ENCODE peak calls at places on chromosome 21, in eight cellular contexts. R is AG04449; U is stimulated activated CD4-positive, alpha-beta T cell treated with anti-CD3 and anti-CD28 coated beads, TNF-alpha, amount 100 ng/mL, for 48 hours; T is brain microvascular endothelial cell; X is foreskin fibroblast; A is CD4-positive, alpha-beta T cell; L is HEK293T; K is epithelial cell of proximal tubule. B is an unnamed sample.

GRCh38 chr21:32469628-32470027 is 57.1 kb downstream of the EVA1C start:
- DNase-seq in R (no peak), U (no peak), T (no peak), X (no peak), A (no peak), L (no peak), K (no peak), B (no peak)

GRCh38 chr21:36260030-36260787 is 59.8 kb upstream of the MORC3 start:
- DNase-seq in R (peak; percentile 16), U (peak; percentile 10), T (peak; percentile 66), X (peak; percentile 52), A (peak; percentile 43), L (peak; percentile 72), K (peak; percentile 37), B (peak; percentile 30)

GRCh38 chr21:35120631-35121180 is 71.6 kb upstream of the RUNX1 start:
- DNase-seq in R (no peak), U (no peak), T (no peak), X (no peak), A (no peak), L (no peak), K (no peak), B (no peak)

GRCh38 chr21:34912022-34912933 is 136.8 kb downstream of the RUNX1 start:
- DNase-seq in R (no peak), U (no peak), T (no peak), X (peak; percentile 67), A (no peak), L (no peak), K (no peak), B (no peak)

GRCh38 chr21:45947716-45948255 is 33.8 kb upstream of the COL6A1 start:
- DNase-seq in R (no peak), U (no peak), T (no peak), X (no peak), A (no peak), L (no peak), K (no peak), B (no peak)

GRCh38 chr21:43591468-43592050 is 67.7 kb downstream of the HSF2BP start:
- DNase-seq in R (no peak), U (no peak), T (no peak), X (peak; percentile 64), A (no peak), L (no peak), K (no peak), B (no peak)

GRCh38 chr21:45555557-45556301 is 13.5 kb upstream of the SLC19A1 start:
- DNase-seq in R (no peak), U (peak; percentile 56), T (peak; percentile 62), X (peak; percentile 64), A (peak; percentile 54), L (peak; percentile 94), K (peak; percentile 44), B (peak; percentile 46)

GRCh38 chr21:37365657-37366487 is 701 bp upstream of the DYRK1A start:
- DNase-seq in R (no peak), U (peak; percentile 47), T (peak; percentile 20), X (peak; percentile 52), A (no peak), L (peak; percentile 65), K (no peak), B (peak; percentile 72)

GRCh38 chr21:35593000-35593502 is 467.3 kb downstream of the SETD4 start:
- DNase-seq in R (no peak), U (no peak), T (peak; percentile 48), X (peak; percentile 40), A (no peak), L (no peak), K (no peak), B (no peak)

GRCh38 chr21:29904359-29905282 is 35.2 kb downstream of the GRIK1 start:
- DNase-seq in R (no peak), U (no peak), T (peak; percentile 66), X (peak; percentile 28), A (no peak), L (no peak), K (no peak), B (no peak)

GRCh38 chr21:15209224-15209623 is 144.4 kb upstream of the NRIP1 start:
- DNase-seq in R (no peak), U (no peak), T (no peak), X (no peak), A (no peak), L (no peak), K (no peak), B (no peak)

GRCh38 chr21:44914176-44914874 is 6.4 kb downstream of the ITGB2 start:
- DNase-seq in R (no peak), U (no peak), T (no peak), X (no peak), A (peak; percentile 52), L (no peak), K (no peak), B (no peak)

GRCh38 chr21:26005464-26005863 is 165.1 kb downstream of the APP start:
- DNase-seq in R (no peak), U (no peak), T (no peak), X (no peak), A (no peak), L (no peak), K (no peak), B (no peak)

GRCh38 chr21:43848771-43849170 is 16.3 kb upstream of the AGPAT3 start:
- DNase-seq in R (no peak), U (no peak), T (no peak), X (no peak), A (no peak), L (no peak), K (no peak), B (no peak)

GRCh38 chr21:41783476-41784150 is 16.8 kb upstream of the RIPK4 start:
- DNase-seq in R (no peak), U (no peak), T (peak; percentile 11), X (no peak), A (no peak), L (no peak), K (no peak), B (peak; percentile 29)

GRCh38 chr21:32257952-32258785 is 20.7 kb downstream of the MIS18A start:
- DNase-seq in R (peak; percentile 24), U (peak; percentile 24), T (peak; percentile 80), X (peak; percentile 71), A (no peak), L (peak; percentile 84), K (peak; percentile 41), B (peak; percentile 75)

GRCh38 chr21:41260428-41260827 is 56.2 kb upstream of the FAM3B start:
- DNase-seq in R (no peak), U (no peak), T (no peak), X (no peak), A (no peak), L (no peak), K (no peak), B (no peak)

GRCh38 chr21:22885079-22885478 is 1886.9 kb downstream of the NCAM2 start:
- DNase-seq in R (no peak), U (no peak), T (no peak), X (no peak), A (no peak), L (no peak), K (no peak), B (no peak)

GRCh38 chr21:27761623-27762022 is 794.7 kb upstream of the ADAMTS5 start:
- DNase-seq in R (no peak), U (no peak), T (no peak), X (no peak), A (no peak), L (no peak), K (no peak), B (no peak)

GRCh38 chr21:33688343-33688742 is 46.0 kb downstream of the ITSN1 start:
- DNase-seq in R (no peak), U (no peak), T (peak; percentile 25), X (peak; percentile 30), A (no peak), L (no peak), K (no peak), B (no peak)

GRCh38 chr21:34704119-34704518 is 35.3 kb downstream of the CLIC6 start:
- DNase-seq in R (no peak), U (no peak), T (no peak), X (peak; percentile 29), A (no peak), L (no peak), K (no peak), B (no peak)

GRCh38 chr21:41817228-41817627 is 50.4 kb upstream of the RIPK4 start:
- DNase-seq in R (peak; percentile 50), U (peak; percentile 8), T (peak; percentile 75), X (peak; percentile 73), A (peak; percentile 27), L (peak; percentile 75), K (no peak), B (peak; percentile 10)

GRCh38 chr21:46180079-46180722 is 4.1 kb downstream of the SPATC1L start:
- DNase-seq in R (no peak), U (no peak), T (no peak), X (no peak), A (no peak), L (no peak), K (no peak), B (no peak)

GRCh38 chr21:25970254-25970930 is 200.2 kb downstream of the APP start:
- DNase-seq in R (no peak), U (no peak), T (peak; percentile 29), X (no peak), A (no peak), L (no peak), K (no peak), B (no peak)

GRCh38 chr21:37606549-37606948 is 240.0 kb downstream of the DYRK1A start:
- DNase-seq in R (no peak), U (no peak), T (no peak), X (no peak), A (no peak), L (no peak), K (no peak), B (no peak)

GRCh38 chr21:17612023-17612564 is 607 bp downstream of the BTG3 start:
- DNase-seq in R (no peak), U (peak; percentile 9), T (peak; percentile 18), X (no peak), A (peak; percentile 5), L (no peak), K (peak; percentile 22), B (no peak)